ENCODE peak calls at places on chromosomes 12 and 14, in nine cellular contexts. One of them, this sample, is unnamed.

GRCh38 chr12:124240493-124240892 is 54.4 kb upstream of the RFLNA start:
- DNase-seq in aorta: no peak
- DNase-seq in MM.1S: no peak
- DNase-seq in left ventricle myocardium inferior: no peak
- DNase-seq in CD8-positive, alpha-beta memory T cell: no peak
- DNase-seq in mesendoderm: peak; percentile 82
- DNase-seq in GM23248: peak; percentile 10
- DNase-seq in stomach: no peak
- DNase-seq in CD8-positive, alpha-beta T cell: no peak
- DNase-seq in this sample: peak; percentile 59

GRCh38 chr12:102167821-102168605 is 29.6 kb downstream of the PMCH start:
- DNase-seq in aorta: no peak
- DNase-seq in MM.1S: no peak
- DNase-seq in left ventricle myocardium inferior: no peak
- DNase-seq in CD8-positive, alpha-beta memory T cell: no peak
- DNase-seq in mesendoderm: no peak
- DNase-seq in GM23248: peak; percentile 54
- DNase-seq in stomach: no peak
- DNase-seq in CD8-positive, alpha-beta T cell: no peak
- DNase-seq in this sample: no peak

GRCh38 chr14:55454264-55455151 is 14.1 kb upstream of the TBPL2 start:
- DNase-seq in aorta: peak; percentile 66
- DNase-seq in MM.1S: no peak
- DNase-seq in left ventricle myocardium inferior: no peak
- DNase-seq in CD8-positive, alpha-beta memory T cell: no peak
- DNase-seq in mesendoderm: peak; percentile 13
- DNase-seq in GM23248: peak; percentile 64
- DNase-seq in stomach: peak; percentile 37
- DNase-seq in CD8-positive, alpha-beta T cell: no peak
- DNase-seq in this sample: peak; percentile 69

GRCh38 chr14:73644531-73645247 is at the start of gene DNAL1:
- DNase-seq in aorta: peak; percentile 96
- DNase-seq in MM.1S: peak; percentile 81
- DNase-seq in left ventricle myocardium inferior: peak; percentile 95
- DNase-seq in CD8-positive, alpha-beta memory T cell: peak; percentile 89
- DNase-seq in mesendoderm: peak; percentile 96
- DNase-seq in GM23248: peak; percentile 96
- DNase-seq in stomach: peak; percentile 94
- DNase-seq in CD8-positive, alpha-beta T cell: peak; percentile 85
- DNase-seq in this sample: peak; percentile 95

GRCh38 chr12:50326636-50327284 is 43.4 kb upstream of the LIMA1 start:
- DNase-seq in aorta: no peak
- DNase-seq in MM.1S: no peak
- DNase-seq in left ventricle myocardium inferior: no peak
- DNase-seq in CD8-positive, alpha-beta memory T cell: no peak
- DNase-seq in mesendoderm: no peak
- DNase-seq in GM23248: peak; percentile 56
- DNase-seq in stomach: peak; percentile 54
- DNase-seq in CD8-positive, alpha-beta T cell: no peak
- DNase-seq in this sample: peak; percentile 31

GRCh38 chr12:121590476-121591143 is 9.8 kb upstream of the KDM2B start:
- DNase-seq in aorta: no peak
- DNase-seq in MM.1S: peak; percentile 78
- DNase-seq in left ventricle myocardium inferior: no peak
- DNase-seq in CD8-positive, alpha-beta memory T cell: peak; percentile 84
- DNase-seq in mesendoderm: peak; percentile 70
- DNase-seq in GM23248: peak; percentile 88
- DNase-seq in stomach: no peak
- DNase-seq in CD8-positive, alpha-beta T cell: peak; percentile 54
- DNase-seq in this sample: no peak

GRCh38 chr12:43957732-43958131 is 121.9 kb downstream of the TMEM117 start:
- DNase-seq in aorta: no peak
- DNase-seq in MM.1S: peak; percentile 64
- DNase-seq in left ventricle myocardium inferior: no peak
- DNase-seq in CD8-positive, alpha-beta memory T cell: peak; percentile 5
- DNase-seq in mesendoderm: peak; percentile 57
- DNase-seq in GM23248: peak; percentile 79
- DNase-seq in stomach: no peak
- DNase-seq in CD8-positive, alpha-beta T cell: no peak
- DNase-seq in this sample: peak; percentile 72

GRCh38 chr14:76710093-76711010 is 50.9 kb upstream of the VASH1 start:
- DNase-seq in aorta: no peak
- DNase-seq in MM.1S: peak; percentile 31
- DNase-seq in left ventricle myocardium inferior: no peak
- DNase-seq in CD8-positive, alpha-beta memory T cell: peak; percentile 13
- DNase-seq in mesendoderm: peak; percentile 51
- DNase-seq in GM23248: peak; percentile 65
- DNase-seq in stomach: no peak
- DNase-seq in CD8-positive, alpha-beta T cell: no peak
- DNase-seq in this sample: peak; percentile 13

GRCh38 chr14:25833341-25834121 is 764.3 kb downstream of the NOVA1 start:
- DNase-seq in aorta: no peak
- DNase-seq in MM.1S: peak; percentile 21
- DNase-seq in left ventricle myocardium inferior: no peak
- DNase-seq in CD8-positive, alpha-beta memory T cell: no peak
- DNase-seq in mesendoderm: peak; percentile 66
- DNase-seq in GM23248: peak; percentile 56
- DNase-seq in stomach: peak; percentile 27
- DNase-seq in CD8-positive, alpha-beta T cell: no peak
- DNase-seq in this sample: peak; percentile 55

GRCh38 chr12:49800421-49801140 is 27.6 kb downstream of the NCKAP5L start:
- DNase-seq in aorta: no peak
- DNase-seq in MM.1S: no peak
- DNase-seq in left ventricle myocardium inferior: no peak
- DNase-seq in CD8-positive, alpha-beta memory T cell: no peak
- DNase-seq in mesendoderm: no peak
- DNase-seq in GM23248: no peak
- DNase-seq in stomach: no peak
- DNase-seq in CD8-positive, alpha-beta T cell: no peak
- DNase-seq in this sample: no peak

GRCh38 chr14:32507029-32507984 is 178.2 kb downstream of the AKAP6 start:
- DNase-seq in aorta: no peak
- DNase-seq in MM.1S: no peak
- DNase-seq in left ventricle myocardium inferior: no peak
- DNase-seq in CD8-positive, alpha-beta memory T cell: no peak
- DNase-seq in mesendoderm: peak; percentile 56
- DNase-seq in GM23248: peak; percentile 93
- DNase-seq in stomach: no peak
- DNase-seq in CD8-positive, alpha-beta T cell: no peak
- DNase-seq in this sample: peak; percentile 58

GRCh38 chr12:132214906-132215643 is 70.8 kb downstream of the NOC4L start:
- DNase-seq in aorta: no peak
- DNase-seq in MM.1S: no peak
- DNase-seq in left ventricle myocardium inferior: no peak
- DNase-seq in CD8-positive, alpha-beta memory T cell: no peak
- DNase-seq in mesendoderm: no peak
- DNase-seq in GM23248: no peak
- DNase-seq in stomach: no peak
- DNase-seq in CD8-positive, alpha-beta T cell: no peak
- DNase-seq in this sample: no peak

GRCh38 chr14:60485057-60485599 is 735 bp downstream of the C14orf39 start:
- DNase-seq in aorta: no peak
- DNase-seq in MM.1S: no peak
- DNase-seq in left ventricle myocardium inferior: no peak
- DNase-seq in CD8-positive, alpha-beta memory T cell: no peak
- DNase-seq in mesendoderm: peak; percentile 22
- DNase-seq in GM23248: no peak
- DNase-seq in stomach: no peak
- DNase-seq in CD8-positive, alpha-beta T cell: no peak
- DNase-seq in this sample: peak; percentile 24

GRCh38 chr12:11763760-11764520 is 114.5 kb downstream of the ETV6 start:
- DNase-seq in aorta: no peak
- DNase-seq in MM.1S: no peak
- DNase-seq in left ventricle myocardium inferior: no peak
- DNase-seq in CD8-positive, alpha-beta memory T cell: no peak
- DNase-seq in mesendoderm: peak; percentile 19
- DNase-seq in GM23248: peak; percentile 80
- DNase-seq in stomach: no peak
- DNase-seq in CD8-positive, alpha-beta T cell: no peak
- DNase-seq in this sample: no peak

GRCh38 chr12:108629156-108629555 is 4.5 kb downstream of the SELPLG start:
- DNase-seq in aorta: no peak
- DNase-seq in MM.1S: no peak
- DNase-seq in left ventricle myocardium inferior: no peak
- DNase-seq in CD8-positive, alpha-beta memory T cell: peak; percentile 40
- DNase-seq in mesendoderm: no peak
- DNase-seq in GM23248: no peak
- DNase-seq in stomach: no peak
- DNase-seq in CD8-positive, alpha-beta T cell: no peak
- DNase-seq in this sample: no peak

GRCh38 chr12:97556201-97556824 is 93.7 kb downstream of the RMST start:
- DNase-seq in aorta: no peak
- DNase-seq in MM.1S: no peak
- DNase-seq in left ventricle myocardium inferior: peak; percentile 12
- DNase-seq in CD8-positive, alpha-beta memory T cell: no peak
- DNase-seq in mesendoderm: peak; percentile 92
- DNase-seq in GM23248: peak; percentile 13
- DNase-seq in stomach: peak; percentile 33
- DNase-seq in CD8-positive, alpha-beta T cell: no peak
- DNase-seq in this sample: peak; percentile 69
- H3K27ac ChIP-seq in aorta: no peak overlapping the region
- H3K27ac ChIP-seq in MM.1S: no peak overlapping the region
- H3K27ac ChIP-seq in left ventricle myocardium inferior: peak overlapping the region; percentile 75
- H3K27ac ChIP-seq in CD8-positive, alpha-beta memory T cell: no peak overlapping the region
- H3K27ac ChIP-seq in mesendoderm: no peak overlapping the region
- H3K27ac ChIP-seq in GM23248: no peak overlapping the region
- H3K27ac ChIP-seq in stomach: no peak overlapping the region
- H3K27ac ChIP-seq in CD8-positive, alpha-beta T cell: no peak overlapping the region
- H3K27ac ChIP-seq in this sample: peak overlapping the region; percentile 77

DNA sequence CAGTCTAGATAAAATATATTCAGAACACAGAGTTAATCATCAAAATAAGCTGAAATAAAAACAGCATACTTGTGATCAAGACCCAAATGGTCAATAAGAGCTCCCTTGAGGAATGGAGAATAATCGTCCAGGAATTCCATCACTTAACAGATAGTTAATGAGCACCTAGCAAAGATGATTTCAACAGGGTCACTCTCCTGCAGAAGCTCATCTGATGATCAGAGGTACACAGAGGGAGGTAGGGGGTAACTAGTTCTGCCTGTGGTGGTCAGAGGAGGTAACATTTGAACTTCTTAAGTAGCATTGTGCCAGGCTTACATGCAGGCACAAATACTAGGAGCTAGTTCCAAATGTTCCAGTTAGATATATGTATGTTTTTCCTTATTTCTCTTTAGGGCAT is 9.5 kb downstream of the MED13L start:
- DNase-seq in aorta: no peak
- DNase-seq in MM.1S: no peak
- DNase-seq in left ventricle myocardium inferior: no peak
- DNase-seq in CD8-positive, alpha-beta memory T cell: no peak
- DNase-seq in mesendoderm: peak; percentile 54
- DNase-seq in GM23248: no peak
- DNase-seq in stomach: no peak
- DNase-seq in CD8-positive, alpha-beta T cell: no peak
- DNase-seq in this sample: no peak
- H3K4me3 ChIP-seq in aorta: no peak overlapping the region
- H3K4me3 ChIP-seq in MM.1S: no peak overlapping the region
- H3K4me3 ChIP-seq in left ventricle myocardium inferior: no peak overlapping the region
- H3K4me3 ChIP-seq in CD8-positive, alpha-beta memory T cell: no peak overlapping the region
- H3K4me3 ChIP-seq in mesendoderm: no peak overlapping the region
- H3K4me3 ChIP-seq in GM23248: no peak overlapping the region
- H3K4me3 ChIP-seq in stomach: no peak overlapping the region
- H3K4me3 ChIP-seq in CD8-positive, alpha-beta T cell: no peak overlapping the region
- H3K4me3 ChIP-seq in this sample: no peak overlapping the region

GRCh38 chr12:105317453-105317852 is 13.0 kb upstream of the C12orf75 start:
- DNase-seq in aorta: no peak
- DNase-seq in MM.1S: no peak
- DNase-seq in left ventricle myocardium inferior: no peak
- DNase-seq in CD8-positive, alpha-beta memory T cell: no peak
- DNase-seq in mesendoderm: no peak
- DNase-seq in GM23248: peak; percentile 90
- DNase-seq in stomach: no peak
- DNase-seq in CD8-positive, alpha-beta T cell: no peak
- DNase-seq in this sample: no peak
- H3K4me1 ChIP-seq in aorta: no peaks in the 10 kb centered on the region
- H3K4me1 ChIP-seq in MM.1S: no peaks in the 10 kb centered on the region
- H3K4me1 ChIP-seq in left ventricle myocardium inferior: no peaks in the 10 kb centered on the region
- H3K4me1 ChIP-seq in CD8-positive, alpha-beta memory T cell: peaks cover 6% of the 10 kb centered on the region
- H3K4me1 ChIP-seq in mesendoderm: no peaks in the 10 kb centered on the region
- H3K4me1 ChIP-seq in GM23248: peaks cover 69% of the 10 kb centered on the region
- H3K4me1 ChIP-seq in stomach: peaks cover 36% of the 10 kb centered on the region
- H3K4me1 ChIP-seq in CD8-positive, alpha-beta T cell: peaks cover 4% of the 10 kb centered on the region
- H3K4me1 ChIP-seq in this sample: no peaks in the 10 kb centered on the region

GRCh38 chr12:31494455-31494854 is 96.5 kb downstream of the DENND5B start:
- DNase-seq in aorta: no peak
- DNase-seq in MM.1S: no peak
- DNase-seq in left ventricle myocardium inferior: no peak
- DNase-seq in CD8-positive, alpha-beta memory T cell: no peak
- DNase-seq in mesendoderm: no peak
- DNase-seq in GM23248: no peak
- DNase-seq in stomach: no peak
- DNase-seq in CD8-positive, alpha-beta T cell: no peak
- DNase-seq in this sample: no peak
- H3K27ac ChIP-seq in aorta: no peak overlapping the region
- H3K27ac ChIP-seq in MM.1S: no peak overlapping the region
- H3K27ac ChIP-seq in left ventricle myocardium inferior: no peak overlapping the region
- H3K27ac ChIP-seq in CD8-positive, alpha-beta memory T cell: no peak overlapping the region
- H3K27ac ChIP-seq in mesendoderm: no peak overlapping the region
- H3K27ac ChIP-seq in GM23248: no peak overlapping the region
- H3K27ac ChIP-seq in stomach: no peak overlapping the region
- H3K27ac ChIP-seq in CD8-positive, alpha-beta T cell: no peak overlapping the region
- H3K27ac ChIP-seq in this sample: no peak overlapping the region

DNA sequence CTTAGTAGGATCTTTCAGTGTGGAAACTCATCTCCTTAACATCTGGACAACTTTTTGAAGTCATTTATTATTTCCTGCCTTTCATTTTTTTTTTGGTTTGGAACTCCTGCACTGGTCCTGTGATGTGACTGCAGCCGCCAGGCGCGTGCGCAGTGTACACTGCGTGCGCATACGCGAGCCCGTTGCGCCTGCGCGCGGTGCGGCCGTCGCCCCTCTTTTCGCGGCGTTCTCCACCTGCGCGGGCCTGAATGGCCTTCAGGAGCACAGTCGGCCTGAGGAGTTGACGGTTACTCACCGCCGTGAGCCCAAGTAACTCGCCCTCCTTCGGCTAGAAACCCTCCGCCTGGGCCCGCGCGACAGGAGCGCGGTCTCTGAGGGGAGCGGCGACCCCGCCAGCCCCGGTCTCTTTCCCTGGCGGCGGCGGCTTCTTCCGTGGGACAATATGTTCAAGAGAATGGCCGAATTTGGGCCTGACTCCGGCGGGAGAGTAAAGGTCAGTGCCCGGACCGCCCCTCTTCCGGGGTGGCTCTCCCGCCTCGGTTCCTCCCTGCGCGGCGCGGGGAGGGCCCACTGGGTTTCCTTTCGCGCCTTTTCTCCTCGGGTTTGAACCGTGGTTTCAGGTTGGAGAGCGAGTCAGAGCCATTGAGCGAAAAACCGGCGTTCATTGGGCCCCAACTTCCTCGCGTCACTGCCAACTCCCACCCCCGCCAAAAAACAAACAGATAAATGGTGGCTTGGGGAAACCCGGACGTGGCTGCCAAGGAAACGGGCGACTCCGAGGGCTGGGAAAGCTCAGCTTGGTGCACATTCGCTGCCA is at the start of gene YEATS4:
- DNase-seq in aorta: peak; percentile 91
- DNase-seq in MM.1S: peak; percentile 94
- DNase-seq in left ventricle myocardium inferior: peak; percentile 85
- DNase-seq in CD8-positive, alpha-beta memory T cell: peak; percentile 86
- DNase-seq in mesendoderm: peak; percentile 96
- DNase-seq in GM23248: peak; percentile 95
- DNase-seq in stomach: peak; percentile 93
- DNase-seq in CD8-positive, alpha-beta T cell: peak; percentile 78
- DNase-seq in this sample: peak; percentile 88
- H3K4me3 ChIP-seq in aorta: peak within 1 kb of the TSS; percentile 73
- H3K4me3 ChIP-seq in MM.1S: peak within 1 kb of the TSS; percentile 86
- H3K4me3 ChIP-seq in left ventricle myocardium inferior: peak within 1 kb of the TSS; percentile 78
- H3K4me3 ChIP-seq in CD8-positive, alpha-beta memory T cell: peak within 1 kb of the TSS; percentile 98
- H3K4me3 ChIP-seq in mesendoderm: peak within 1 kb of the TSS; percentile 78
- H3K4me3 ChIP-seq in GM23248: peak within 1 kb of the TSS; percentile 86
- H3K4me3 ChIP-seq in stomach: peak within 1 kb of the TSS; percentile 92
- H3K4me3 ChIP-seq in CD8-positive, alpha-beta T cell: peak within 1 kb of the TSS; percentile 64
- H3K4me3 ChIP-seq in this sample: peak within 1 kb of the TSS; percentile 88

This sample was measured in SJCRH30.